ENCODE peak calls at places on chromosomes 3 and 15, in seven cellular contexts. S is tibial artery; U is frontal cortex; Q is EL; D is cardiac muscle cell; Z is stimulated activated naive CD8-positive, alpha-beta T cell treated with anti-CD3 and anti-CD28 coated beads, Interleukin-15, Interleukin-2, amounts not matched to agents 100 U/mL and 50 U/mL, for 24 hours; K is anterior cingulate cortex. G is an unnamed sample.

GRCh38 chr3:194062825-194063224 is 73.1 kb upstream of the HES1 start:
- DNase-seq in S (no peak), Z (no peak), U (no peak), D (no peak), Q (no peak), K (no peak), G (no peak)

GRCh38 chr15:29935296-29936020 is 113.2 kb upstream of the TJP1 start:
- DNase-seq in K (no peak), S (no peak), D (no peak), U (no peak), Z (no peak), Q (no peak), G (no peak)

GRCh38 chr15:29873942-29874341 is 51.7 kb upstream of the TJP1 start:
- DNase-seq in D (no peak), Z (no peak), Q (no peak), U (no peak), K (no peak), S (no peak), G (no peak)

GRCh38 chr3:24598691-24599090 is 104.0 kb upstream of the THRB start:
- DNase-seq in U (no peak), D (no peak), S (no peak), Q (peak; percentile 47), Z (no peak), K (no peak), G (no peak)

GRCh38 chr3:13207975-13208705 is 134.9 kb upstream of the IQSEC1 start:
- DNase-seq in D (no peak), S (no peak), K (no peak), Z (no peak), U (no peak), Q (no peak), G (no peak)

GRCh38 chr3:189494632-189495031 is 136.6 kb upstream of the TP63 start:
- DNase-seq in Z (no peak), D (no peak), S (no peak), U (no peak), K (no peak), Q (no peak), G (no peak)

GRCh38 chr15:85414037-85414436 is 33.6 kb downstream of the AKAP13 start:
- DNase-seq in K (no peak), Z (no peak), U (no peak), S (no peak), Q (no peak), D (no peak), G (no peak)

GRCh38 chr15:50128266-50128665 is 9.2 kb upstream of the ATP8B4 start:
- DNase-seq in K (no peak), Q (no peak), U (no peak), S (peak; percentile 77), Z (no peak), D (no peak), G (peak; percentile 83)

GRCh38 chr15:101053261-101053660 is 134.1 kb downstream of the LRRK1 start:
- DNase-seq in Z (no peak), D (no peak), K (no peak), S (peak; percentile 52), Q (no peak), U (no peak), G (no peak)

GRCh38 chr3:182364723-182365650 is 428.3 kb upstream of the ATP11B start:
- DNase-seq in S (no peak), Z (no peak), D (no peak), Q (no peak), U (no peak), K (peak; percentile 11), G (no peak)

GRCh38 chr3:45437388-45437787 is 49.0 kb downstream of the LARS2 start:
- DNase-seq in K (no peak), U (no peak), D (no peak), Q (peak; percentile 6), S (no peak), Z (no peak), G (peak; percentile 30)

GRCh38 chr3:39408493-39409372 is 2.2 kb downstream of the RPSA start:
- DNase-seq in U (no peak), Z (peak; percentile 64), D (no peak), K (no peak), Q (no peak), S (no peak), G (no peak)

GRCh38 chr15:67110958-67111864 is 45.8 kb downstream of the SMAD3 start:
- DNase-seq in S (no peak), Q (peak; percentile 61), K (no peak), Z (no peak), D (no peak), U (no peak), G (no peak)

GRCh38 chr3:5022187-5022965 is 43.1 kb downstream of the BHLHE40 start:
- DNase-seq in S (no peak), Q (peak; percentile 42), K (no peak), U (no peak), Z (no peak), D (no peak), G (no peak)

GRCh38 chr15:52466134-52466701 is 62.5 kb downstream of the MYO5A start:
- DNase-seq in Q (no peak), U (no peak), K (peak; percentile 3), D (peak; percentile 16), Z (peak; percentile 62), S (peak; percentile 76), G (peak; percentile 82)

GRCh38 chr3:71389911-71390573 is 193.5 kb downstream of the FOXP1 start:
- DNase-seq in D (peak; percentile 26), Z (peak; percentile 53), S (no peak), U (no peak), Q (no peak), K (no peak), G (no peak)

GRCh38 chr3:132652640-132653270 is 6.9 kb downstream of the ACAD11 start:
- DNase-seq in K (no peak), U (no peak), Z (no peak), S (no peak), Q (peak; percentile 36), D (no peak), G (no peak)

GRCh38 chr3:113054552-113054951 is 63.8 kb downstream of the GTPBP8 start:
- DNase-seq in D (no peak), U (no peak), Q (peak; percentile 18), K (no peak), Z (no peak), S (no peak), G (peak; percentile 88)

GRCh38 chr3:3586843-3587626 is 212.2 kb upstream of the LRRN1 start:
- DNase-seq in U (no peak), D (no peak), Z (no peak), S (no peak), Q (no peak), K (no peak), G (no peak)

GRCh38 chr3:66348696-66349095 is 127.9 kb downstream of the SLC25A26 start:
- DNase-seq in S (no peak), Z (no peak), Q (no peak), K (no peak), D (no peak), U (peak; percentile 13), G (no peak)

G was measured in NB4.